ENCODE peak calls at places on chromosome 15, in six cellular contexts. One of them, this sample, is unnamed.

GRCh38 chr15:86061581-86061980 is 18.1 kb upstream of the AGBL1 start:
- DNase-seq in fibroblast of the aortic adventitia: no peak
- DNase-seq in GM23338: no peak
- DNase-seq in CD8-positive, alpha-beta memory T cell: no peak
- DNase-seq in GM12865: no peak
- DNase-seq in OCI-LY7: no peak
- DNase-seq in this sample: no peak

GRCh38 chr15:34217587-34218225 is 7.1 kb upstream of the EMC4 start:
- DNase-seq in fibroblast of the aortic adventitia: peak
- DNase-seq in GM23338: no peak
- DNase-seq in CD8-positive, alpha-beta memory T cell: no peak
- DNase-seq in GM12865: no peak
- DNase-seq in OCI-LY7: no peak
- DNase-seq in this sample: no peak

GRCh38 chr15:68375716-68376220 is 56.2 kb downstream of the ITGA11 start:
- DNase-seq in fibroblast of the aortic adventitia: no peak
- DNase-seq in GM23338: no peak
- DNase-seq in CD8-positive, alpha-beta memory T cell: no peak
- DNase-seq in GM12865: no peak
- DNase-seq in OCI-LY7: no peak
- DNase-seq in this sample: no peak

GRCh38 chr15:45795487-45796069 is 160.7 kb downstream of the SQOR start:
- DNase-seq in fibroblast of the aortic adventitia: peak
- DNase-seq in GM23338: peak
- DNase-seq in CD8-positive, alpha-beta memory T cell: no peak
- DNase-seq in GM12865: peak
- DNase-seq in OCI-LY7: peak
- DNase-seq in this sample: peak

GRCh38 chr15:52351206-52351907 is 55.8 kb upstream of the MYO5C start:
- DNase-seq in fibroblast of the aortic adventitia: peak
- DNase-seq in GM23338: no peak
- DNase-seq in CD8-positive, alpha-beta memory T cell: no peak
- DNase-seq in GM12865: no peak
- DNase-seq in OCI-LY7: no peak
- DNase-seq in this sample: no peak

GRCh38 chr15:67142142-67143092 is 77.0 kb downstream of the SMAD3 start:
- DNase-seq in fibroblast of the aortic adventitia: peak
- DNase-seq in GM23338: no peak
- DNase-seq in CD8-positive, alpha-beta memory T cell: no peak
- DNase-seq in GM12865: no peak
- DNase-seq in OCI-LY7: no peak
- DNase-seq in this sample: peak

GRCh38 chr15:90230610-90231009 is 3.1 kb downstream of the CIB1 start:
- DNase-seq in fibroblast of the aortic adventitia: no peak
- DNase-seq in GM23338: no peak
- DNase-seq in CD8-positive, alpha-beta memory T cell: no peak
- DNase-seq in GM12865: no peak
- DNase-seq in OCI-LY7: no peak
- DNase-seq in this sample: no peak

GRCh38 chr15:99212401-99212800 is 37.0 kb downstream of the TTC23 start:
- DNase-seq in fibroblast of the aortic adventitia: no peak
- DNase-seq in GM23338: no peak
- DNase-seq in CD8-positive, alpha-beta memory T cell: no peak
- DNase-seq in GM12865: no peak
- DNase-seq in OCI-LY7: no peak
- DNase-seq in this sample: peak

GRCh38 chr15:84840741-84841429 is 23.7 kb downstream of the ALPK3 start:
- DNase-seq in fibroblast of the aortic adventitia: peak
- DNase-seq in GM23338: no peak
- DNase-seq in CD8-positive, alpha-beta memory T cell: no peak
- DNase-seq in GM12865: no peak
- DNase-seq in OCI-LY7: no peak
- DNase-seq in this sample: peak

GRCh38 chr15:75649848-75650247 is 2.1 kb downstream of the SNX33 start:
- DNase-seq in fibroblast of the aortic adventitia: no peak
- DNase-seq in GM23338: no peak
- DNase-seq in CD8-positive, alpha-beta memory T cell: no peak
- DNase-seq in GM12865: no peak
- DNase-seq in OCI-LY7: no peak
- DNase-seq in this sample: no peak

GRCh38 chr15:75646944-75647364 is 758 bp upstream of the SNX33 start:
- DNase-seq in fibroblast of the aortic adventitia: no peak
- DNase-seq in GM23338: peak
- DNase-seq in CD8-positive, alpha-beta memory T cell: no peak
- DNase-seq in GM12865: no peak
- DNase-seq in OCI-LY7: no peak
- DNase-seq in this sample: peak

GRCh38 chr15:75649045-75649761 is 1.5 kb downstream of the SNX33 start:
- DNase-seq in fibroblast of the aortic adventitia: no peak
- DNase-seq in GM23338: no peak
- DNase-seq in CD8-positive, alpha-beta memory T cell: no peak
- DNase-seq in GM12865: no peak
- DNase-seq in OCI-LY7: no peak
- DNase-seq in this sample: no peak

GRCh38 chr15:75647370-75648155 is at the start of gene SNX33:
- DNase-seq in fibroblast of the aortic adventitia: peak
- DNase-seq in GM23338: peak
- DNase-seq in CD8-positive, alpha-beta memory T cell: peak
- DNase-seq in GM12865: peak
- DNase-seq in OCI-LY7: peak
- DNase-seq in this sample: peak

DNA sequence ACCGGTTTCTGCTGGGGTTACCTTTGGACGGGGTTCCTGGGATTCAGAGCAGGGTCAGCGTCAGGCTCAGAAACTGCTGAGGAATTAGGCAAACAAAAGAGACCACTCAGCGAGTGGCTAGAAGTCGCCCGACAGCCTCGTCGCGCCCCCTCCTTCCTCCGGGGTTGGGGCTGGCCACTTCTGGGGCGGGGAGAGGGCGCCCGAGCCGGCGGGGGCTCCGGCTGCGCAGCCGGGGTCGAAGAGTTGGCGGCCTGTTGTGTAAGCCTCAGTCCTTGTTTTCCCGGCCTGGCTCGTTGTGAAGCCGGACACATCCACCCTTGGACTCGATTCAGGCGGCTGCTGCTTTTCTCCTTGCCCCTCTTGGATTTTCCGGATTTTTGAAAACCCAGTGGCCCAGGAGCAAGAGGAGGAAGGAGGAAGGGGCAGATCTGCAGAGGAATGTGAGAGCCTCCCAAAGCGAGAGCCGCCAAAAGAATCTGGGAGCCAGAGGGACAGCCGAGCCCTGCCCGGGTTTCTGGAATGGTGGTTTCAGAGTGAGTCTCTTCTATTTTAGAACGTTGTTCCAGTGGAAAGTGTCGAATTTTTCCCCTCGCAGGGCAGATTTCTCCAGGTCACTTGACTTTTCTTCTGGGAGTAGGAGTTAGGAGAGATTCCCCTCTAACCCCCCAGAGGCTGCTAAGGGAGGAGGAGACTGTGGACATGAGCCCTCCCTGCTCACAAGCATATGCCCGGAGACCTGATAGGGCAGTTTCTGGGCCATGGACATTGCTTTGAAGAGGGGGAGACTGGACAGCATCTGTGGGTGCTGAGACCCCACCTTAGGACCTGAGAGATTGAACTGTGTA is 666 bp downstream of the SNX33 start:
- DNase-seq in fibroblast of the aortic adventitia: peak
- DNase-seq in GM23338: peak
- DNase-seq in CD8-positive, alpha-beta memory T cell: no peak
- DNase-seq in GM12865: no peak
- DNase-seq in OCI-LY7: no peak
- DNase-seq in this sample: peak
- H3K4me3 ChIP-seq in fibroblast of the aortic adventitia: peak
- H3K4me3 ChIP-seq in GM23338: peak
- H3K4me3 ChIP-seq in CD8-positive, alpha-beta memory T cell: peak
- H3K4me3 ChIP-seq in GM12865: peak
- H3K4me3 ChIP-seq in OCI-LY7: peak
- H3K4me3 ChIP-seq in this sample: peak

GRCh38 chr15:81303241-81304225 is 20.4 kb downstream of the STARD5 start:
- DNase-seq in fibroblast of the aortic adventitia: no peak
- DNase-seq in GM23338: peak
- DNase-seq in CD8-positive, alpha-beta memory T cell: no peak
- DNase-seq in GM12865: no peak
- DNase-seq in OCI-LY7: no peak
- DNase-seq in this sample: peak

GRCh38 chr15:81301815-81302399 is 22.0 kb downstream of the STARD5 start:
- DNase-seq in fibroblast of the aortic adventitia: no peak
- DNase-seq in GM23338: no peak
- DNase-seq in CD8-positive, alpha-beta memory T cell: no peak
- DNase-seq in GM12865: peak
- DNase-seq in OCI-LY7: peak
- DNase-seq in this sample: no peak

GRCh38 chr15:81304226-81304625 is 19.7 kb downstream of the STARD5 start:
- DNase-seq in fibroblast of the aortic adventitia: peak
- DNase-seq in GM23338: no peak
- DNase-seq in CD8-positive, alpha-beta memory T cell: no peak
- DNase-seq in GM12865: peak
- DNase-seq in OCI-LY7: no peak
- DNase-seq in this sample: peak

GRCh38 chr15:81301385-81301784 is 22.6 kb downstream of the STARD5 start:
- DNase-seq in fibroblast of the aortic adventitia: no peak
- DNase-seq in GM23338: no peak
- DNase-seq in CD8-positive, alpha-beta memory T cell: no peak
- DNase-seq in GM12865: peak
- DNase-seq in OCI-LY7: no peak
- DNase-seq in this sample: no peak

DNA sequence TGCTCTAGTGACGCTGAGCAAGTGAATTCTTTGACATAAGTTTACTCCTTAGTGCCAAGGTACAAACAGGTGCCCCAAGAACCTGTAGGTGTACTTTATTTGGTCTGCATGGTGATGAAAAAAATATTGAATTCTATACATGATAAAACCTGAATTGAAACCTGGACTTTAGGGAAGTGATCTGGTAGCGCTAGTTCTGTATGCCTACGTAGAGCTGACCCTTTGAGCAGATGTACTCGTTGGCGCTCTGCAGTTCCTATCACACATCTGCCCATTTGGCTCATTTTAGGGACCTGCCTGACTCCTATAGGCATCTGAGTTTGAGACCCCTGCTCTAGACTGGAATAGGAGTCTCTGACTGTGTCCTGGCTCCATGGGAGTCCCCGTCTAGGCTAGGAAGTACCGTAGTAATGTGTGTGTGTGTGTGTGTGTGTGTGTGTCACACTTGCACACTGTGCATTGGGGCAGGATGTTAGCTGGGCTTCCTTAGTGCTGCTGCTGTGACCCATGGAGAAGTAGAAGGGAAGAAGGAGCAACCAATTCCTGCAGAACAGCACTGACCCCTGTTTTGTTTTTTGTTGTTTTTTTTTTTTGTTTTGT is 21.2 kb downstream of the STARD5 start:
- DNase-seq in fibroblast of the aortic adventitia: no peak
- DNase-seq in GM23338: no peak
- DNase-seq in CD8-positive, alpha-beta memory T cell: no peak
- DNase-seq in GM12865: peak
- DNase-seq in OCI-LY7: peak
- DNase-seq in this sample: no peak
- H3K4me3 ChIP-seq in fibroblast of the aortic adventitia: no peak
- H3K4me3 ChIP-seq in GM23338: no peak
- H3K4me3 ChIP-seq in CD8-positive, alpha-beta memory T cell: peak
- H3K4me3 ChIP-seq in GM12865: peak
- H3K4me3 ChIP-seq in OCI-LY7: peak
- H3K4me3 ChIP-seq in this sample: no peak

GRCh38 chr15:59994855-59995557 is 9.1 kb upstream of the FOXB1 start:
- DNase-seq in fibroblast of the aortic adventitia: no peak
- DNase-seq in GM23338: peak
- DNase-seq in CD8-positive, alpha-beta memory T cell: no peak
- DNase-seq in GM12865: no peak
- DNase-seq in OCI-LY7: no peak
- DNase-seq in this sample: no peak

GRCh38 chr15:59997070-59997701 is 6.9 kb upstream of the FOXB1 start:
- DNase-seq in fibroblast of the aortic adventitia: no peak
- DNase-seq in GM23338: peak
- DNase-seq in CD8-positive, alpha-beta memory T cell: peak
- DNase-seq in GM12865: peak
- DNase-seq in OCI-LY7: no peak
- DNase-seq in this sample: no peak

GRCh38 chr15:59993950-59994401 is 10.1 kb upstream of the FOXB1 start:
- DNase-seq in fibroblast of the aortic adventitia: no peak
- DNase-seq in GM23338: peak
- DNase-seq in CD8-positive, alpha-beta memory T cell: no peak
- DNase-seq in GM12865: no peak
- DNase-seq in OCI-LY7: no peak
- DNase-seq in this sample: no peak

GRCh38 chr15:59996498-59997041 is 7.5 kb upstream of the FOXB1 start:
- DNase-seq in fibroblast of the aortic adventitia: no peak
- DNase-seq in GM23338: peak
- DNase-seq in CD8-positive, alpha-beta memory T cell: no peak
- DNase-seq in GM12865: no peak
- DNase-seq in OCI-LY7: no peak
- DNase-seq in this sample: no peak

DNA sequence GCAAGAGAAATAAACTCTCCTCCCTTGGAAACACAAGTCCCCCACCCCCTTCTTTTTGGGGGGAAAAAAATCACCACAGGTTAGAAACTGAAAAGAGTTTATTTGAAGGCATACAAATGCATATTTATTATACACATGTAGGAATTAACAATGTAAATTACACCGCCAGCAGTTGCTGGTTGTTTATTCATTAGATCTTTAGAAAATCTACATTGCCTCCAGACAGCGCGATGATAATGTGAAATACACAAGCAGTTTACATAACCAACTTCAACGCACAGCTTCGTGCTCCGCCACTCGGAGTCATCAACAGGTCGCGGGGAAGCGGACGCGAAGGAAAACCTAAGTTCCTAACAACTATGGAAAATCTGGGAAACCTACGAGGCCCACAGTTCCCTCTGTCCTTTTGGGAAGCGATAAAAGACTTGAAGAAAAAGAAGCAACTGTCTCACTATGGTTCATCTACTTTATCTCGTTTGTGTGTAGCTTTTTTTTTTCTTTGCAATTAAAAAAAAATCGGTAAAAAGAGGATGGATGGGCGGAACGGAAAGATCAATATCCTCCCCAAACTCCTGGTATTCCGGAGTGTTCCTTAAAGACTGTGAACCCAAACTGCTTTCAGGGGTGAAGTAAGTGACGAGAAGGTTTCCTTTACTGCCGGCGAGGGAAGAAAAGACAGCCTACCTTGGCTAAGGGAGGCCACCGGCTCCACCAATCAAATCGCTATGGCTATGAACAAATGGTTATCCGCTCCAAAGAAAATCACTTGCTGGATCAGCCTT is 8.4 kb upstream of the FOXB1 start:
- DNase-seq in fibroblast of the aortic adventitia: no peak
- DNase-seq in GM23338: peak
- DNase-seq in CD8-positive, alpha-beta memory T cell: no peak
- DNase-seq in GM12865: no peak
- DNase-seq in OCI-LY7: no peak
- DNase-seq in this sample: no peak
- H3K4me3 ChIP-seq in fibroblast of the aortic adventitia: no peak
- H3K4me3 ChIP-seq in GM23338: peak
- H3K4me3 ChIP-seq in CD8-positive, alpha-beta memory T cell: no peak
- H3K4me3 ChIP-seq in GM12865: no peak
- H3K4me3 ChIP-seq in OCI-LY7: no peak
- H3K4me3 ChIP-seq in this sample: no peak

DNA sequence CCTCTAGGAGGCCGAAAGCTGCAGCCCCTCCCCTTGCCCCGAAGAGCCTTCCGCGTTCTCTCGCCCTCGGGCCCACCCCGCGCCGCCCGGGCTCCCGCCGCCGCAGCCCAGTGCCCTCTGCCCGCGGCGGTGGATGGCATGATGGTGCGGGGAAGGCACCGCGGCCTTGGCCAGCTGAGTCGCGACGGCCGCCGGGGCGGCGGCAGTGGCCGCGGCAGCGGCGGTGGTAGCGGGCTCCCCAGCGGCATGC is 1.2 kb downstream of the TLNRD1 start:
- DNase-seq in fibroblast of the aortic adventitia: no peak
- DNase-seq in GM23338: no peak
- DNase-seq in CD8-positive, alpha-beta memory T cell: no peak
- DNase-seq in GM12865: no peak
- DNase-seq in OCI-LY7: no peak
- DNase-seq in this sample: no peak
- H3K4me3 ChIP-seq in fibroblast of the aortic adventitia: peak
- H3K4me3 ChIP-seq in GM23338: peak
- H3K4me3 ChIP-seq in CD8-positive, alpha-beta memory T cell: peak
- H3K4me3 ChIP-seq in GM12865: peak
- H3K4me3 ChIP-seq in OCI-LY7: peak
- H3K4me3 ChIP-seq in this sample: peak